ENCODE peak calls at places on chromosomes 13 and 19, in eight cellular contexts. G, W, B, A, I, K, F and M are unnamed samples.

GRCh38 chr19:42250666-42251531 is 4.0 kb downstream of the ERF start:
- DNase-seq in K (no peak), W (no peak), F (no peak), B (peak; percentile 64), G (no peak), I (peak; percentile 50), A (no peak), M (no peak)

GRCh38 chr13:32125221-32125621 is 93.6 kb downstream of the FRY start:
- DNase-seq in A (no peak), K (no peak), F (peak; percentile 28), W (no peak), B (no peak), G (no peak), I (peak; percentile 26), M (no peak)

GRCh38 chr13:52892925-52893324 is 44.5 kb upstream of the PCDH8 start:
- DNase-seq in G (no peak), I (no peak), K (no peak), F (no peak), A (no peak), W (no peak), B (no peak), M (no peak)

GRCh38 chr13:30453727-30454126 is 12.0 kb downstream of the HMGB1 start:
- DNase-seq in W (no peak), K (no peak), A (no peak), F (no peak), G (no peak), I (peak; percentile 37), B (no peak), M (no peak)

GRCh38 chr19:35556025-35556590 is 7.3 kb downstream of the ATP4A start:
- DNase-seq in K (no peak), B (no peak), W (no peak), A (no peak), G (no peak), I (no peak), F (no peak), M (no peak)

GRCh38 chr13:104422668-104423067 is 1356.5 kb upstream of the SLC10A2 start:
- DNase-seq in I (no peak), K (no peak), F (no peak), W (no peak), B (no peak), A (no peak), G (no peak), M (no peak)

GRCh38 chr19:2633693-2634075 is 68.8 kb downstream of the GNG7 start:
- DNase-seq in A (no peak), B (peak; percentile 17), F (no peak), K (no peak), G (no peak), W (no peak), I (no peak), M (no peak)

GRCh38 chr13:109332501-109333499 is 453.6 kb downstream of the IRS2 start:
- DNase-seq in B (no peak), G (no peak), I (no peak), K (no peak), W (no peak), A (no peak), F (no peak), M (no peak)

GRCh38 chr19:35000647-35001501 is 751 bp downstream of the GRAMD1A start:
- DNase-seq in G (no peak), I (peak; percentile 50), B (no peak), F (no peak), A (no peak), K (peak; percentile 52), W (no peak), M (peak; percentile 34)

GRCh38 chr13:43529796-43530195 is 257.0 kb downstream of the ENOX1 start:
- DNase-seq in K (no peak), I (no peak), G (no peak), F (no peak), W (no peak), B (no peak), A (no peak), M (no peak)

GRCh38 chr13:44402902-44403719 is 29.5 kb downstream of the SERP2 start:
- DNase-seq in B (peak; percentile 48), A (no peak), G (no peak), F (no peak), W (no peak), I (no peak), K (no peak), M (no peak)

GRCh38 chr13:101111894-101112293 is 304.4 kb downstream of the NALCN start:
- DNase-seq in F (no peak), B (no peak), A (no peak), W (no peak), K (no peak), G (no peak), I (peak; percentile 55), M (no peak)

GRCh38 chr19:3753631-3754410 is 7.7 kb downstream of the APBA3 start:
- DNase-seq in A (no peak), K (no peak), I (no peak), G (no peak), W (no peak), F (no peak), B (peak; percentile 59), M (no peak)

GRCh38 chr19:3785464-3785937 is 680 bp downstream of the MATK start:
- DNase-seq in W (no peak), B (peak; percentile 79), F (no peak), G (no peak), K (no peak), I (no peak), A (no peak), M (no peak)

GRCh38 chr13:97074618-97075017 is 80.3 kb upstream of the OXGR1 start:
- DNase-seq in F (no peak), A (no peak), W (no peak), I (no peak), K (no peak), B (no peak), G (no peak), M (no peak)
- H3K36me3 ChIP-seq in F (no peaks in the 10 kb centered on the region), A (no peaks in the 10 kb centered on the region), W (no peaks in the 10 kb centered on the region), I (no peaks in the 10 kb centered on the region), K (no peaks in the 10 kb centered on the region), B (no peaks in the 10 kb centered on the region), G (no peaks in the 10 kb centered on the region), M (no peaks in the 10 kb centered on the region)

GRCh38 chr19:48455171-48455907 is at the start of gene KCNJ14:
- DNase-seq in K (no peak), W (no peak), G (no peak), B (peak; percentile 54), I (no peak), F (no peak), A (no peak), M (no peak)

GRCh38 chr19:48456864-48457263 is 1.5 kb downstream of the KCNJ14 start:
- DNase-seq in I (no peak), F (no peak), G (no peak), A (no peak), W (no peak), K (no peak), B (no peak), M (no peak)

GRCh38 chr19:48454150-48454730 is 1.1 kb upstream of the KCNJ14 start:
- DNase-seq in W (no peak), A (no peak), F (no peak), G (no peak), I (no peak), K (no peak), B (peak; percentile 61), M (no peak)

GRCh38 chr19:48458016-48458415 is 2.6 kb downstream of the KCNJ14 start:
- DNase-seq in A (no peak), I (no peak), B (no peak), G (no peak), K (no peak), W (no peak), F (no peak), M (no peak)

DNA sequence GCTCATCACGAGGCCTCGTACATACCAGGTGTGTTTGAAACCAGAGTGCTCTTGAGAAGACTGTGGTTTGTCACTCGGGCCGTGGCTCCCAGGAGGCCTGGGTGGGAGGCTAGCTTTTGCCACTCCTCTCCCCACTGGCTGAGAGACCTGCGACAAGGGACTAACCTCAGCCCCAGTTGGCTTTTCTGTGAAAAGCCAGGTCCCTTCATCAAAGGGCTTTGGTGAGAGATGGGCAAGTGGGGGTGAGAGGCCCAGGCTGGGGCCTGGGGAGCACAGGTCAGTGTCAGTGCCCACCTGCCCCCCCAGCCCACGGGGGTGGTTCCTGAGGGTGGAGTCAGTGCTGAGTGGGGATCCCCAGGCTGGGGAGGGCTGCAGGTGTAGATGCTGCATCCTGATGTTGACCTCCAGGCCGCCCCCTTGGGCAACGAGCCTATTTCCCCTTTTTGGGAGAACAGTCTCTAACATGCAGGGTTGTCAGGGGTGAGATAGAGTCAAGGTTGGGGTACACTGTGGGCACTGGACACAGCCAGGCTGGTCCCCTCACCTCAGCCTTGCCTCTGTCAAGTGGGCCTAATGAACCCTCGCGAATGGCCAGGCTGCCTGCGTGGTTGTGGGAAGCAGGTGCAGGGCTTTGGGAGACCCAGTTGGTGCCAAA is 661 bp downstream of the KCNJ14 start:
- DNase-seq in G (no peak), B (no peak), A (no peak), W (no peak), K (no peak), I (no peak), F (no peak), M (no peak)
- H3K36me3 ChIP-seq in G (peaks cover 29% of the 10 kb centered on the region), B (peaks cover 17% of the 10 kb centered on the region), A (no peaks in the 10 kb centered on the region), W (peaks cover 38% of the 10 kb centered on the region), K (peaks cover 20% of the 10 kb centered on the region), I (peaks cover 44% of the 10 kb centered on the region), F (peaks cover 66% of the 10 kb centered on the region), M (peaks cover 36% of the 10 kb centered on the region)

GRCh38 chr13:77207943-77208342 is 119.0 kb downstream of the MYCBP2 start:
- DNase-seq in I (peak; percentile 96), B (no peak), G (no peak), A (no peak), F (no peak), K (no peak), W (no peak), M (no peak)
- H3K36me3 ChIP-seq in I (peaks cover 11% of the 10 kb centered on the region), B (no peaks in the 10 kb centered on the region), G (peaks cover 11% of the 10 kb centered on the region), A (no peaks in the 10 kb centered on the region), F (peaks cover 80% of the 10 kb centered on the region), K (peaks cover 6% of the 10 kb centered on the region), W (no peaks in the 10 kb centered on the region), M (peaks cover 16% of the 10 kb centered on the region)

GRCh38 chr19:40758491-40758890 is 7.5 kb downstream of the SNRPA start:
- DNase-seq in A (no peak), I (no peak), G (no peak), W (no peak), B (no peak), F (no peak), K (no peak), M (no peak)
- H3K36me3 ChIP-seq in A (no peaks in the 10 kb centered on the region), I (peaks cover 75% of the 10 kb centered on the region), G (peaks cover 60% of the 10 kb centered on the region), W (peaks cover 56% of the 10 kb centered on the region), B (peaks cover 71% of the 10 kb centered on the region), F (peaks cover 92% of the 10 kb centered on the region), K (peaks cover 53% of the 10 kb centered on the region), M (peaks cover 85% of the 10 kb centered on the region)

GRCh38 chr13:45966715-45967114 is 85.8 kb downstream of the ZC3H13 start:
- DNase-seq in K (no peak), F (no peak), W (no peak), I (no peak), B (no peak), A (no peak), G (no peak), M (no peak)

DNA sequence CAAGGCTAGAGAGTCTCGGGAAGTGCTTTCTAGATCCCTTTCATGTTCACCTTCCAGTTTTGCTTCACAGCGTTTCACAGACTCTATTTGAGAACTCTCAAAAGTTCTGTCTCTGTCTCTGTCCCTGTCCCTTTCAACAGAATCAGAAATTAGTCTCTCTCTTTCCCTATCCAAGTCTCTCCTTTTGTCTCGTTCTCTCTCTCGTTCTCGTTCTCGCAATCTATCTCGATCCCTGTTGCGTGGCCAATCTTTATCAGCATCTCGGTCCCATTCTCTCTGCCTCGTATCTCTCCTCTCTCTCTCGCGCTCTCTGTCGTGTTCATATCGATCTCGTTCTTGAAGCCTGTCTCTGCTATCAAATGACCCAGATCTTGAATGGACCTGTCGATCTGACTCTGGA is 85.0 kb downstream of the ZC3H13 start:
- DNase-seq in B (no peak), K (no peak), I (no peak), F (no peak), W (no peak), G (no peak), A (no peak), M (no peak)
- H3K36me3 ChIP-seq in B (peaks cover 18% of the 10 kb centered on the region), K (peaks cover 8% of the 10 kb centered on the region), I (peaks cover 27% of the 10 kb centered on the region), F (peaks cover 100% of the 10 kb centered on the region), W (peaks cover 8% of the 10 kb centered on the region), G (peaks cover 28% of the 10 kb centered on the region), A (no peaks in the 10 kb centered on the region), M (peaks cover 64% of the 10 kb centered on the region)